ENCODE peak calls at places on chromosomes 16 and 17, in nine cellular contexts. O is amygdala; S is EL; H is DMS153; I is GM04503; B is non-pigmented ciliary epithelial cell; R is activated CD4-positive, alpha-beta T cell treated with anti-CD3 and anti-CD28 coated beads for 1 hour; T is myocyte; E is AG09309. A is an unnamed sample.

GRCh38 chr16:48113471-48113870 is 42.3 kb downstream of the ABCC12 start:
- DNase-seq in B (no peak), O (no peak), H (no peak), I (no peak), R (no peak), E (no peak), T (no peak), S (no peak), A (no peak)

GRCh38 chr16:71289732-71290062 is 495 bp upstream of the CMTR2 start:
- DNase-seq in S (no peak), O (no peak), B (no peak), H (no peak), T (no peak), I (no peak), E (no peak), R (no peak), A (no peak)

GRCh38 chr17:10814083-10814482 is 10.2 kb upstream of the TMEM238L start:
- DNase-seq in S (no peak), E (no peak), H (no peak), B (no peak), O (no peak), I (no peak), T (no peak), R (no peak), A (no peak)

GRCh38 chr17:75457047-75457654 is 716 bp downstream of the TMEM94 start:
- DNase-seq in S (peak), E (no peak), B (no peak), H (peak), R (no peak), O (peak), I (no peak), T (peak), A (peak)

GRCh38 chr16:87271256-87271655 is 45.9 kb downstream of the C16orf95 start:
- DNase-seq in I (no peak), S (no peak), H (no peak), R (no peak), B (no peak), T (no peak), O (no peak), E (no peak), A (no peak)

GRCh38 chr17:46772879-46773620 is 45.4 kb downstream of the WNT3 start:
- DNase-seq in I (no peak), O (no peak), R (no peak), T (no peak), H (no peak), B (no peak), S (no peak), E (no peak), A (peak)

GRCh38 chr17:31534223-31534888 is 142.9 kb downstream of the RAB11FIP4 start:
- DNase-seq in O (no peak), E (no peak), S (no peak), I (no peak), R (no peak), H (no peak), T (no peak), B (no peak), A (no peak)

GRCh38 chr16:85051067-85051709 is 23.6 kb downstream of the KIAA0513 start:
- DNase-seq in S (no peak), O (no peak), E (no peak), R (no peak), T (no peak), B (no peak), H (no peak), I (no peak), A (no peak)

GRCh38 chr17:60091908-60092331 is 13.2 kb upstream of the HEATR6 start:
- DNase-seq in S (peak), R (no peak), I (peak), H (no peak), O (no peak), T (peak), E (peak), B (no peak), A (no peak)

GRCh38 chr17:15922586-15922985 is 22.3 kb upstream of the ADORA2B start:
- DNase-seq in I (no peak), S (no peak), R (no peak), T (no peak), O (no peak), E (no peak), H (no peak), B (no peak), A (no peak)

GRCh38 chr16:66484453-66485213 is 57.5 kb downstream of the BEAN1 start:
- DNase-seq in T (no peak), E (no peak), R (no peak), O (no peak), I (no peak), S (no peak), H (no peak), B (no peak), A (no peak)

GRCh38 chr16:11492808-11493530 is 93.8 kb downstream of the LITAF start:
- DNase-seq in H (no peak), B (no peak), O (no peak), R (no peak), I (no peak), T (no peak), S (no peak), E (no peak), A (no peak)

GRCh38 chr16:67822511-67822910 is 15.8 kb downstream of the TSNAXIP1 start:
- DNase-seq in E (no peak), I (no peak), B (no peak), O (no peak), S (peak), T (no peak), H (no peak), R (no peak), A (no peak)

GRCh38 chr17:6402258-6402657 is 32.7 kb downstream of the AIPL1 start:
- DNase-seq in H (no peak), B (no peak), E (no peak), T (no peak), R (no peak), S (no peak), O (no peak), I (no peak), A (no peak)

GRCh38 chr16:52597073-52597771 is 50.3 kb upstream of the TOX3 start:
- DNase-seq in E (no peak), O (no peak), B (no peak), T (no peak), S (no peak), H (no peak), I (no peak), R (no peak), A (no peak)

GRCh38 chr16:70660672-70661350 is 14.5 kb downstream of the IL34 start:
- DNase-seq in E (no peak), B (no peak), H (no peak), I (no peak), T (peak), R (no peak), O (no peak), S (no peak), A (no peak)

GRCh38 chr17:41532947-41533570 is 5.0 kb upstream of the KRT19 start:
- DNase-seq in B (no peak), S (no peak), R (no peak), H (no peak), I (no peak), T (no peak), O (no peak), E (no peak), A (no peak)

GRCh38 chr17:57577751-57578607 is 167.1 kb downstream of the CCDC182 start:
- DNase-seq in B (peak), I (peak), S (peak), T (peak), H (no peak), R (no peak), O (no peak), E (no peak), A (no peak)

GRCh38 chr17:77690271-77691161 is 268.0 kb upstream of the TNRC6C start:
- DNase-seq in E (no peak), I (no peak), T (no peak), R (no peak), H (no peak), B (no peak), S (no peak), O (no peak), A (no peak)

GRCh38 chr17:75487351-75488070 is 27.8 kb downstream of the CASKIN2 start:
- DNase-seq in T (no peak), H (no peak), E (no peak), R (no peak), O (peak), B (no peak), S (no peak), I (no peak), A (peak)

GRCh38 chr17:47928415-47928814 is 13.0 kb upstream of the PNPO start:
- DNase-seq in E (no peak), T (no peak), S (no peak), B (no peak), I (no peak), H (no peak), R (no peak), O (no peak), A (no peak)

GRCh38 chr17:10879110-10879509 is 41.2 kb upstream of the PIRT start:
- DNase-seq in H (no peak), I (no peak), T (no peak), R (no peak), S (no peak), E (no peak), B (no peak), O (peak), A (no peak)

GRCh38 chr16:54647731-54648221 is 282.9 kb upstream of the IRX5 start:
- DNase-seq in O (no peak), I (peak), H (no peak), S (no peak), B (no peak), E (peak), R (no peak), T (peak), A (no peak)

GRCh38 chr16:24538756-24539294 is 541 bp upstream of the RBBP6 start:
- DNase-seq in T (no peak), H (peak), O (no peak), R (no peak), E (no peak), S (no peak), I (no peak), B (no peak), A (no peak)

GRCh38 chr16:31134091-31134571 is 1.4 kb downstream of the PRSS8 start:
- DNase-seq in S (no peak), E (no peak), I (no peak), B (no peak), R (no peak), H (no peak), T (no peak), O (no peak), A (no peak)

GRCh38 chr17:55742272-55743102 is 8.4 kb upstream of the PCTP start:
- DNase-seq in R (no peak), B (no peak), I (no peak), E (no peak), T (no peak), H (no peak), O (no peak), S (no peak), A (no peak)

GRCh38 chr17:42674755-42675347 is 1.9 kb downstream of the PLEKHH3 start:
- DNase-seq in R (no peak), I (no peak), E (no peak), B (no peak), S (no peak), H (no peak), O (no peak), T (peak), A (peak)

GRCh38 chr16:3348547-3349167 is 7.0 kb upstream of the OR2C1 start:
- DNase-seq in T (peak), O (no peak), I (no peak), E (no peak), B (no peak), S (no peak), H (no peak), R (no peak), A (no peak)

GRCh38 chr17:18280239-18280638 is 19.8 kb downstream of the MIEF2 start:
- DNase-seq in O (no peak), R (no peak), H (no peak), B (no peak), E (no peak), S (no peak), T (no peak), I (no peak), A (no peak)

GRCh38 chr16:87363771-87364476 is 19.7 kb downstream of the FBXO31 start:
- DNase-seq in I (no peak), T (peak), B (no peak), S (no peak), H (no peak), O (no peak), R (no peak), E (no peak), A (no peak)

GRCh38 chr16:49095539-49095938 is 186.1 kb downstream of the CBLN1 start:
- DNase-seq in O (no peak), H (no peak), B (no peak), T (no peak), I (no peak), S (no peak), E (no peak), R (no peak), A (no peak)

GRCh38 chr16:48535831-48536599 is 74.0 kb downstream of the N4BP1 start:
- DNase-seq in R (no peak), O (no peak), B (no peak), S (peak), H (no peak), I (peak), T (peak), E (no peak), A (peak)

GRCh38 chr16:81627024-81627423 is 152.1 kb upstream of the PLCG2 start:
- DNase-seq in H (no peak), S (peak), O (no peak), R (no peak), I (no peak), T (no peak), B (no peak), E (no peak), A (no peak)

GRCh38 chr16:50964491-50964890 is 186.6 kb downstream of the SALL1 start:
- DNase-seq in O (no peak), E (no peak), H (no peak), B (no peak), I (no peak), S (no peak), T (no peak), R (no peak), A (no peak)

GRCh38 chr16:920722-921121 is 50.1 kb downstream of the LMF1 start:
- DNase-seq in T (peak), R (no peak), H (no peak), B (no peak), S (peak), E (no peak), O (no peak), I (peak), A (no peak)

GRCh38 chr17:58120195-58120822 is 27.9 kb upstream of the OR4D1 start:
- DNase-seq in H (no peak), E (no peak), B (peak), S (peak), O (no peak), R (no peak), I (no peak), T (peak), A (no peak)

GRCh38 chr17:15651583-15652110 is 32.1 kb upstream of the FBXW10B start:
- DNase-seq in H (peak), R (no peak), T (peak), S (peak), I (peak), O (peak), E (peak), B (peak), A (peak)

GRCh38 chr17:59101178-59101577 is 5.5 kb downstream of the TRIM37 start:
- DNase-seq in R (no peak), S (no peak), E (no peak), H (no peak), T (no peak), O (no peak), B (no peak), I (no peak), A (no peak)